ENCODE peak calls at places on chromosomes 12 and 14, in nine cellular contexts. K, S, M, V, C, X, Y, A and J are unnamed samples.

GRCh38 chr12:12723681-12724420 is 6.7 kb downstream of the CDKN1B start:
- DNase-seq in Y (peak), M (peak), V (no peak), X (peak), C (no peak), S (peak), K (peak), A (peak), J (peak)

GRCh38 chr12:53736602-53737493 is 9.6 kb upstream of the CALCOCO1 start:
- DNase-seq in A (peak), X (no peak), M (no peak), Y (no peak), S (no peak), V (no peak), C (no peak), K (no peak), J (no peak)

GRCh38 chr14:37232907-37233481 is 35.3 kb downstream of the MIPOL1 start:
- DNase-seq in M (peak), A (peak), Y (peak), V (no peak), S (peak), C (no peak), K (no peak), X (peak), J (no peak)

GRCh38 chr12:110742718-110743570 is at the start of gene PPP1CC:
- DNase-seq in A (peak), S (peak), M (peak), V (peak), C (peak), Y (peak), K (peak), X (peak), J (peak)

GRCh38 chr12:12018454-12018853 is 52.3 kb upstream of the BCL2L14 start:
- DNase-seq in S (no peak), C (no peak), V (no peak), A (no peak), X (no peak), Y (no peak), K (no peak), M (no peak), J (peak)

GRCh38 chr12:93135286-93136239 is 206.5 kb upstream of the EEA1 start:
- DNase-seq in X (peak), M (no peak), V (no peak), Y (no peak), S (no peak), K (no peak), C (no peak), A (no peak), J (no peak)

GRCh38 chr14:42299692-42300091 is 693.0 kb downstream of the LRFN5 start:
- DNase-seq in X (no peak), A (no peak), S (no peak), M (no peak), K (no peak), Y (no peak), C (no peak), V (no peak), J (no peak)

GRCh38 chr12:54044425-54045093 is 9.1 kb upstream of the HOXC4 start:
- DNase-seq in S (no peak), A (no peak), C (no peak), Y (no peak), K (no peak), M (no peak), V (no peak), X (no peak), J (no peak)

GRCh38 chr12:45582536-45582935 is 147.0 kb upstream of the ARID2 start:
- DNase-seq in K (no peak), A (no peak), C (no peak), M (no peak), Y (no peak), V (no peak), S (no peak), X (no peak), J (no peak)

GRCh38 chr12:51868821-51869489 is 18.9 kb upstream of the ANKRD33 start:
- DNase-seq in S (peak), X (no peak), C (no peak), A (peak), M (no peak), V (no peak), K (no peak), Y (no peak), J (peak)

GRCh38 chr12:2690348-2691000 is 104.3 kb upstream of the FKBP4 start:
- DNase-seq in Y (no peak), M (no peak), A (peak), V (no peak), X (no peak), C (no peak), S (no peak), K (no peak), J (no peak)

GRCh38 chr12:127145543-127145928 is 1121.4 kb upstream of the TMEM132C start:
- DNase-seq in S (no peak), A (no peak), Y (no peak), M (no peak), C (no peak), K (no peak), X (no peak), V (no peak), J (no peak)

GRCh38 chr12:24679135-24679534 is 269.8 kb downstream of the BCAT1 start:
- DNase-seq in V (no peak), Y (no peak), X (no peak), A (peak), K (no peak), M (no peak), S (no peak), C (no peak), J (no peak)

GRCh38 chr12:2692156-2692555 is 102.6 kb upstream of the FKBP4 start:
- DNase-seq in Y (no peak), C (no peak), A (no peak), S (no peak), M (peak), V (no peak), K (no peak), X (no peak), J (no peak)

GRCh38 chr14:31009836-31010618 is 15.4 kb upstream of the AP4S1 start:
- DNase-seq in A (no peak), K (no peak), Y (no peak), M (no peak), C (no peak), X (no peak), V (no peak), S (no peak), J (no peak)

GRCh38 chr12:67077617-67078016 is 191.5 kb upstream of the CAND1 start:
- DNase-seq in A (no peak), Y (no peak), X (no peak), M (no peak), S (no peak), C (no peak), V (no peak), K (no peak), J (no peak)

GRCh38 chr12:11728154-11728755 is 78.8 kb downstream of the ETV6 start:
- DNase-seq in A (no peak), X (no peak), M (no peak), K (no peak), S (no peak), C (no peak), V (no peak), Y (no peak), J (no peak)

GRCh38 chr12:49261726-49262125 is 3.2 kb upstream of the TUBA1C start:
- DNase-seq in S (no peak), V (no peak), M (no peak), K (no peak), X (no peak), C (no peak), A (no peak), Y (no peak), J (no peak)

GRCh38 chr12:64773386-64773785 is 14.2 kb upstream of the GNS start:
- DNase-seq in X (no peak), A (no peak), M (no peak), K (no peak), Y (no peak), S (no peak), V (no peak), C (no peak), J (no peak)

GRCh38 chr14:103436533-103436932 is 51.3 kb downstream of the MARK3 start:
- DNase-seq in X (no peak), Y (peak), C (no peak), V (no peak), A (no peak), M (no peak), S (no peak), K (no peak), J (no peak)

GRCh38 chr12:47316609-47317049 is 236.9 kb upstream of the AMIGO2 start:
- DNase-seq in M (no peak), Y (peak), V (no peak), S (no peak), C (no peak), A (no peak), K (no peak), X (no peak), J (no peak)

GRCh38 chr12:5745251-5745888 is 199.7 kb downstream of the ANO2 start:
- DNase-seq in A (peak), C (no peak), Y (peak), M (peak), K (peak), S (peak), V (no peak), X (peak), J (peak)

GRCh38 chr12:43104524-43104923 is 447.5 kb downstream of the ADAMTS20 start:
- DNase-seq in V (no peak), S (no peak), X (no peak), Y (no peak), A (no peak), M (no peak), K (no peak), C (no peak), J (no peak)

GRCh38 chr14:33842299-33842698 is 108.6 kb downstream of the EGLN3 start:
- DNase-seq in S (no peak), K (no peak), M (no peak), Y (peak), V (peak), C (no peak), A (no peak), X (peak), J (no peak)

GRCh38 chr12:46110220-46110700 is 119.9 kb upstream of the SCAF11 start:
- DNase-seq in C (no peak), X (no peak), M (no peak), K (no peak), A (no peak), Y (no peak), V (no peak), S (no peak), J (peak)

GRCh38 chr12:28500373-28501024 is 310.2 kb downstream of the CCDC91 start:
- DNase-seq in Y (no peak), X (no peak), M (no peak), V (no peak), A (no peak), K (no peak), C (no peak), S (no peak), J (no peak)

GRCh38 chr14:68663385-68664076 is 129.3 kb downstream of the ZFP36L1 start:
- DNase-seq in M (peak), S (no peak), Y (no peak), C (no peak), K (no peak), X (no peak), V (peak), A (no peak), J (no peak)

GRCh38 chr12:4164591-4165558 is 108.7 kb upstream of the CCND2 start:
- DNase-seq in X (no peak), A (peak), S (peak), M (peak), V (peak), Y (no peak), C (peak), K (peak), J (no peak)

GRCh38 chr12:98595152-98595988 is 1.9 kb downstream of the SLC25A3 start:
- DNase-seq in K (no peak), C (no peak), V (no peak), X (peak), S (no peak), Y (no peak), A (no peak), M (peak), J (no peak)

GRCh38 chr12:70082997-70083676 is 160.1 kb upstream of the CNOT2 start:
- DNase-seq in K (no peak), S (no peak), M (no peak), Y (no peak), A (no peak), V (no peak), X (no peak), C (no peak), J (no peak)

GRCh38 chr12:26117321-26117720 is 7.5 kb downstream of the BHLHE41 start:
- DNase-seq in V (no peak), A (no peak), Y (no peak), K (no peak), M (no peak), C (no peak), S (no peak), X (no peak), J (no peak)

GRCh38 chr12:111444706-111445310 is 39.1 kb downstream of the SH2B3 start:
- DNase-seq in K (peak), M (peak), A (no peak), C (peak), S (no peak), X (no peak), Y (no peak), V (no peak), J (peak)

GRCh38 chr12:52569726-52570125 is 3.9 kb downstream of the KRT74 start:
- DNase-seq in Y (no peak), K (no peak), S (no peak), X (no peak), C (no peak), M (no peak), V (no peak), A (no peak), J (no peak)

GRCh38 chr12:40733871-40734270 is 41.6 kb downstream of the CNTN1 start:
- DNase-seq in V (no peak), S (no peak), C (no peak), A (peak), Y (no peak), K (no peak), X (no peak), M (no peak), J (peak)

GRCh38 chr12:77152623-77153193 is 87.3 kb upstream of the E2F7 start:
- DNase-seq in V (no peak), C (no peak), M (no peak), A (peak), Y (peak), K (no peak), X (no peak), S (no peak), J (no peak)